ENCODE peak calls at places on chromosomes 11 and 22, in eight cellular contexts. One of them, this sample, is unnamed.

GRCh38 chr11:112113539-112114457 is 27.1 kb downstream of the SDHD start:
- DNase-seq in naive thymus-derived CD8-positive, alpha-beta T cell: peak
- DNase-seq in Ammon's horn: peak
- DNase-seq in stimulated activated CD4-positive, alpha-beta T cell treated with anti-CD3 and anti-CD28 coated beads, Interleukin-15, amount 100 ng/mL, for 1 hour: no peak
- DNase-seq in dorsolateral prefrontal cortex: no peak
- DNase-seq in mucosa of descending colon: no peak
- DNase-seq in kidney: no peak
- DNase-seq in H54: no peak
- DNase-seq in this sample: peak

GRCh38 chr22:45469573-45470383 is 32.9 kb upstream of the FBLN1 start:
- DNase-seq in naive thymus-derived CD8-positive, alpha-beta T cell: no peak
- DNase-seq in Ammon's horn: no peak
- DNase-seq in stimulated activated CD4-positive, alpha-beta T cell treated with anti-CD3 and anti-CD28 coated beads, Interleukin-15, amount 100 ng/mL, for 1 hour: no peak
- DNase-seq in dorsolateral prefrontal cortex: no peak
- DNase-seq in mucosa of descending colon: no peak
- DNase-seq in kidney: peak
- DNase-seq in H54: no peak
- DNase-seq in this sample: no peak

GRCh38 chr11:67996622-67997459 is 7.1 kb downstream of the UNC93B1 start:
- DNase-seq in naive thymus-derived CD8-positive, alpha-beta T cell: no peak
- DNase-seq in Ammon's horn: peak
- DNase-seq in stimulated activated CD4-positive, alpha-beta T cell treated with anti-CD3 and anti-CD28 coated beads, Interleukin-15, amount 100 ng/mL, for 1 hour: no peak
- DNase-seq in dorsolateral prefrontal cortex: no peak
- DNase-seq in mucosa of descending colon: peak
- DNase-seq in kidney: peak
- DNase-seq in H54: peak
- DNase-seq in this sample: peak

GRCh38 chr11:131033151-131033651 is 116.9 kb upstream of the SNX19 start:
- DNase-seq in naive thymus-derived CD8-positive, alpha-beta T cell: no peak
- DNase-seq in Ammon's horn: peak
- DNase-seq in stimulated activated CD4-positive, alpha-beta T cell treated with anti-CD3 and anti-CD28 coated beads, Interleukin-15, amount 100 ng/mL, for 1 hour: no peak
- DNase-seq in dorsolateral prefrontal cortex: no peak
- DNase-seq in mucosa of descending colon: no peak
- DNase-seq in kidney: peak
- DNase-seq in H54: peak
- DNase-seq in this sample: no peak

GRCh38 chr11:47989779-47990178 is 9.4 kb downstream of the PTPRJ start:
- DNase-seq in naive thymus-derived CD8-positive, alpha-beta T cell: no peak
- DNase-seq in Ammon's horn: no peak
- DNase-seq in stimulated activated CD4-positive, alpha-beta T cell treated with anti-CD3 and anti-CD28 coated beads, Interleukin-15, amount 100 ng/mL, for 1 hour: no peak
- DNase-seq in dorsolateral prefrontal cortex: no peak
- DNase-seq in mucosa of descending colon: no peak
- DNase-seq in kidney: no peak
- DNase-seq in H54: no peak
- DNase-seq in this sample: no peak

GRCh38 chr22:46026907-46027218 is 49.9 kb upstream of the WNT7B start:
- DNase-seq in naive thymus-derived CD8-positive, alpha-beta T cell: no peak
- DNase-seq in Ammon's horn: no peak
- DNase-seq in stimulated activated CD4-positive, alpha-beta T cell treated with anti-CD3 and anti-CD28 coated beads, Interleukin-15, amount 100 ng/mL, for 1 hour: no peak
- DNase-seq in dorsolateral prefrontal cortex: no peak
- DNase-seq in mucosa of descending colon: no peak
- DNase-seq in kidney: no peak
- DNase-seq in H54: no peak
- DNase-seq in this sample: no peak

GRCh38 chr11:447923-448731 is 2.0 kb upstream of the PTDSS2 start:
- DNase-seq in naive thymus-derived CD8-positive, alpha-beta T cell: peak
- DNase-seq in Ammon's horn: peak
- DNase-seq in stimulated activated CD4-positive, alpha-beta T cell treated with anti-CD3 and anti-CD28 coated beads, Interleukin-15, amount 100 ng/mL, for 1 hour: peak
- DNase-seq in dorsolateral prefrontal cortex: peak
- DNase-seq in mucosa of descending colon: peak
- DNase-seq in kidney: peak
- DNase-seq in H54: peak
- DNase-seq in this sample: peak

GRCh38 chr11:3609416-3610265 is 32.2 kb downstream of the ART5 start:
- DNase-seq in naive thymus-derived CD8-positive, alpha-beta T cell: peak
- DNase-seq in Ammon's horn: peak
- DNase-seq in stimulated activated CD4-positive, alpha-beta T cell treated with anti-CD3 and anti-CD28 coated beads, Interleukin-15, amount 100 ng/mL, for 1 hour: no peak
- DNase-seq in dorsolateral prefrontal cortex: no peak
- DNase-seq in mucosa of descending colon: no peak
- DNase-seq in kidney: no peak
- DNase-seq in H54: peak
- DNase-seq in this sample: peak

GRCh38 chr22:50490531-50491308 is 4.1 kb downstream of the MIOX start:
- DNase-seq in naive thymus-derived CD8-positive, alpha-beta T cell: no peak
- DNase-seq in Ammon's horn: no peak
- DNase-seq in stimulated activated CD4-positive, alpha-beta T cell treated with anti-CD3 and anti-CD28 coated beads, Interleukin-15, amount 100 ng/mL, for 1 hour: no peak
- DNase-seq in dorsolateral prefrontal cortex: no peak
- DNase-seq in mucosa of descending colon: peak
- DNase-seq in kidney: peak
- DNase-seq in H54: no peak
- DNase-seq in this sample: no peak

GRCh38 chr11:35387341-35387982 is 31.9 kb downstream of the SLC1A2 start:
- DNase-seq in naive thymus-derived CD8-positive, alpha-beta T cell: no peak
- DNase-seq in Ammon's horn: no peak
- DNase-seq in stimulated activated CD4-positive, alpha-beta T cell treated with anti-CD3 and anti-CD28 coated beads, Interleukin-15, amount 100 ng/mL, for 1 hour: no peak
- DNase-seq in dorsolateral prefrontal cortex: no peak
- DNase-seq in mucosa of descending colon: no peak
- DNase-seq in kidney: no peak
- DNase-seq in H54: no peak
- DNase-seq in this sample: no peak

GRCh38 chr11:47858169-47858543 is 10.0 kb upstream of the NUP160 start:
- DNase-seq in naive thymus-derived CD8-positive, alpha-beta T cell: no peak
- DNase-seq in Ammon's horn: no peak
- DNase-seq in stimulated activated CD4-positive, alpha-beta T cell treated with anti-CD3 and anti-CD28 coated beads, Interleukin-15, amount 100 ng/mL, for 1 hour: no peak
- DNase-seq in dorsolateral prefrontal cortex: no peak
- DNase-seq in mucosa of descending colon: no peak
- DNase-seq in kidney: no peak
- DNase-seq in H54: peak
- DNase-seq in this sample: no peak

GRCh38 chr22:23815781-23816551 is 22.8 kb downstream of the DERL3 start:
- DNase-seq in naive thymus-derived CD8-positive, alpha-beta T cell: no peak
- DNase-seq in Ammon's horn: no peak
- DNase-seq in stimulated activated CD4-positive, alpha-beta T cell treated with anti-CD3 and anti-CD28 coated beads, Interleukin-15, amount 100 ng/mL, for 1 hour: no peak
- DNase-seq in dorsolateral prefrontal cortex: peak
- DNase-seq in mucosa of descending colon: peak
- DNase-seq in kidney: peak
- DNase-seq in H54: no peak
- DNase-seq in this sample: no peak

GRCh38 chr11:75063732-75064314 is 32.9 kb downstream of the OR2AT4 start:
- DNase-seq in naive thymus-derived CD8-positive, alpha-beta T cell: no peak
- DNase-seq in Ammon's horn: no peak
- DNase-seq in stimulated activated CD4-positive, alpha-beta T cell treated with anti-CD3 and anti-CD28 coated beads, Interleukin-15, amount 100 ng/mL, for 1 hour: no peak
- DNase-seq in dorsolateral prefrontal cortex: no peak
- DNase-seq in mucosa of descending colon: no peak
- DNase-seq in kidney: no peak
- DNase-seq in H54: no peak
- DNase-seq in this sample: no peak

GRCh38 chr11:94638902-94639373 is 71.8 kb downstream of the PIWIL4 start:
- DNase-seq in naive thymus-derived CD8-positive, alpha-beta T cell: peak
- DNase-seq in Ammon's horn: peak
- DNase-seq in stimulated activated CD4-positive, alpha-beta T cell treated with anti-CD3 and anti-CD28 coated beads, Interleukin-15, amount 100 ng/mL, for 1 hour: no peak
- DNase-seq in dorsolateral prefrontal cortex: no peak
- DNase-seq in mucosa of descending colon: no peak
- DNase-seq in kidney: no peak
- DNase-seq in H54: no peak
- DNase-seq in this sample: no peak

GRCh38 chr11:61682093-61682732 is 2.0 kb downstream of the DAGLA start:
- DNase-seq in naive thymus-derived CD8-positive, alpha-beta T cell: no peak
- DNase-seq in Ammon's horn: no peak
- DNase-seq in stimulated activated CD4-positive, alpha-beta T cell treated with anti-CD3 and anti-CD28 coated beads, Interleukin-15, amount 100 ng/mL, for 1 hour: no peak
- DNase-seq in dorsolateral prefrontal cortex: no peak
- DNase-seq in mucosa of descending colon: peak
- DNase-seq in kidney: peak
- DNase-seq in H54: no peak
- DNase-seq in this sample: peak

GRCh38 chr11:114179234-114179941 is 116.8 kb upstream of the NNMT start:
- DNase-seq in naive thymus-derived CD8-positive, alpha-beta T cell: peak
- DNase-seq in Ammon's horn: peak
- DNase-seq in stimulated activated CD4-positive, alpha-beta T cell treated with anti-CD3 and anti-CD28 coated beads, Interleukin-15, amount 100 ng/mL, for 1 hour: no peak
- DNase-seq in dorsolateral prefrontal cortex: no peak
- DNase-seq in mucosa of descending colon: peak
- DNase-seq in kidney: peak
- DNase-seq in H54: no peak
- DNase-seq in this sample: no peak

GRCh38 chr11:129307162-129307561 is 68.5 kb upstream of the BARX2 start:
- DNase-seq in naive thymus-derived CD8-positive, alpha-beta T cell: no peak
- DNase-seq in Ammon's horn: no peak
- DNase-seq in stimulated activated CD4-positive, alpha-beta T cell treated with anti-CD3 and anti-CD28 coated beads, Interleukin-15, amount 100 ng/mL, for 1 hour: no peak
- DNase-seq in dorsolateral prefrontal cortex: no peak
- DNase-seq in mucosa of descending colon: no peak
- DNase-seq in kidney: no peak
- DNase-seq in H54: no peak
- DNase-seq in this sample: no peak

GRCh38 chr11:46367244-46367915 is 14.1 kb upstream of the MDK start:
- DNase-seq in naive thymus-derived CD8-positive, alpha-beta T cell: peak
- DNase-seq in Ammon's horn: peak
- DNase-seq in stimulated activated CD4-positive, alpha-beta T cell treated with anti-CD3 and anti-CD28 coated beads, Interleukin-15, amount 100 ng/mL, for 1 hour: peak
- DNase-seq in dorsolateral prefrontal cortex: peak
- DNase-seq in mucosa of descending colon: peak
- DNase-seq in kidney: peak
- DNase-seq in H54: no peak
- DNase-seq in this sample: no peak

GRCh38 chr11:44110231-44110679 is 14.8 kb downstream of the EXT2 start:
- DNase-seq in naive thymus-derived CD8-positive, alpha-beta T cell: peak
- DNase-seq in Ammon's horn: peak
- DNase-seq in stimulated activated CD4-positive, alpha-beta T cell treated with anti-CD3 and anti-CD28 coated beads, Interleukin-15, amount 100 ng/mL, for 1 hour: no peak
- DNase-seq in dorsolateral prefrontal cortex: peak
- DNase-seq in mucosa of descending colon: no peak
- DNase-seq in kidney: no peak
- DNase-seq in H54: peak
- DNase-seq in this sample: peak

This sample was measured in SK-N-DZ.